ENCODE peak calls at places on chromosomes 16 and 17, in nine cellular contexts. S is ovary, E is Peyer's patch, Y is heart left ventricle, H is tibial nerve, K is transverse colon, Z is A549, T is adrenal gland, B is H1. M is an unnamed sample.

GRCh38 chr16:21184834-21185233 is 26.4 kb downstream of the LDAF1 start:
- DNase-seq in S (no peak), E (no peak), Y (no peak), H (no peak), K (no peak), Z (no peak), T (no peak), B (no peak), M (no peak)

GRCh38 chr17:17538417-17539391 is 42.5 kb upstream of the RASD1 start:
- DNase-seq in S (no peak), E (peak; percentile 67), Y (peak; percentile 3), H (no peak), K (peak; percentile 65), Z (peak; percentile 82), T (no peak), B (no peak), M (no peak)

GRCh38 chr16:13902677-13903076 is 17.3 kb upstream of the ERCC4 start:
- DNase-seq in S (no peak), E (no peak), Y (no peak), H (no peak), K (no peak), Z (no peak), T (no peak), B (no peak), M (no peak)

GRCh38 chr17:57954421-57955182 is 610 bp downstream of the CUEDC1 start:
- DNase-seq in S (peak; percentile 77), E (no peak), Y (peak; percentile 94), H (peak; percentile 63), K (peak; percentile 66), Z (peak; percentile 90), T (peak; percentile 69), B (no peak), M (peak; percentile 70)

GRCh38 chr17:8470447-8471047 is 34.9 kb downstream of the NDEL1 start:
- DNase-seq in S (peak; percentile 89), E (peak; percentile 46), Y (peak; percentile 70), H (no peak), K (no peak), Z (no peak), T (peak; percentile 96), B (no peak), M (peak; percentile 89)

GRCh38 chr17:80892019-80892855 is 99.4 kb upstream of the CHMP6 start:
- DNase-seq in S (peak; percentile 89), E (peak; percentile 73), Y (peak; percentile 80), H (no peak), K (peak; percentile 23), Z (peak; percentile 97), T (peak; percentile 95), B (no peak), M (peak; percentile 77)

GRCh38 chr16:642189-643049 is 791 bp downstream of the MCRIP2 start:
- DNase-seq in S (peak; percentile 85), E (peak; percentile 87), Y (peak; percentile 81), H (no peak), K (peak; percentile 86), Z (no peak), T (peak; percentile 79), B (no peak), M (no peak)

GRCh38 chr17:55527520-55528118 is 16.4 kb upstream of the SMIM36 start:
- DNase-seq in S (peak; percentile 46), E (no peak), Y (no peak), H (no peak), K (no peak), Z (peak; percentile 50), T (peak; percentile 25), B (no peak), M (peak; percentile 20)

GRCh38 chr16:28210264-28210663 is 1.5 kb downstream of the XPO6 start:
- DNase-seq in S (no peak), E (no peak), Y (no peak), H (no peak), K (no peak), Z (no peak), T (no peak), B (no peak), M (no peak)

DNA sequence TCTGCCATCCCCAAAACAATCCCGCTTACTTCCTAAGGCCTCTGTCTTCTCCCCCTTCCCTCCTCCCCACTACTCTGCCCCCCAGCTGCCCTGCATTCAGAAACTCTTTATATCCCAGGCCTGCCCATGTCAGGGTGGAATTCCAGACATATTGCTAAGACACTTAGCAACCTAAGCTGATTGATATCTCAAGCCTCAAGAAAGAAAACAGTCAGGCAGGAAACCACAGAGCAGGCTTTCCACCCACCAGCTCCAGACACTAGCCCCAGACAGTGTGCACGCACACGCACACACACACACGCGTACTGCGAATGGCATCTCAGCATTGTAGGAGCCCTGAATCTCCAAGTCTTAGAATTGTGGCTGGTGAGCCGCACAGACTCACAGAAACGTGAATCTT is 8.9 kb upstream of the LPCAT2 start:
- DNase-seq in S (no peak), E (no peak), Y (no peak), H (no peak), K (no peak), Z (no peak), T (peak; percentile 12), B (no peak), M (peak; percentile 77)
- TF ChIP-seq POLR2A in S (no peak), E (no peak), Y (no peak), H (no peak), K (no peak), Z (no peak), T (no peak), B (no peak), M (no peak)

GRCh38 chr17:16001498-16001897 is 1.9 kb downstream of the TTC19 start:
- DNase-seq in S (no peak), E (no peak), Y (no peak), H (no peak), K (no peak), Z (no peak), T (no peak), B (no peak), M (no peak)
- TF ChIP-seq CTCF in S (no peak), E (no peak), Y (no peak), H (no peak), K (no peak), Z (no peak), T (no peak), B (no peak), M (no peak)

DNA sequence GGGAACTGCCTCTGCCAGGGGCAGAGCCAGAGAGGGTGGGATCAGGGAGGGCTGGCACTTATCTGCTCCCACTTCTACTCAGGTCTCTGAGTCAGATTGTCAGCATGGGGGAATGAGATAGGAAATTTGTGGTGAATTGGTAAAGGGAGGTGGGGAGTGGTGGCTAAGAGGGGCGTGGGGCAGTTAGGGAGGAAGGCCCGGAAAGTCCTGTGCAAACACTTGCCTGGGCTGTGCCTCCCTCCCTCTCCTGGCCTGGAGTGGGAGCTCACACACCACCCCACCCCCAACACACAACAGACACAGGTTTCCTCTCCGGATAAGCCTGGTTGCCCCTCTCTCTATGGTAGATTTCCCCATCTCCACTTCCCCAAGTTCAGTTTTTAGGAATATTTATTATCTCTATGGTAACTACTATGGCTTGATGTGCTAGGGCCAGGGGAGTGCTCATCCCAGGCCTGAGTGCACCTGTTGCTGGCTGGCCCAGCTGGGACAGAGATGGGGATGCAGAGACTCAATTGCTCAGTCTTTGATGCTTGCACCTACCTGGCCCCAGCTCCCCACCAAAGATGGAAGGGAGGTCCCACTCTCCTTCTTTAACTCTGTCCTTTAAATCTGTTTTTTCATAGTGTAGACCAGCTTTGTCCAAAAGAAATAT is 2.7 kb downstream of the SPNS2 start:
- DNase-seq in S (no peak), E (no peak), Y (no peak), H (no peak), K (no peak), Z (no peak), T (no peak), B (no peak), M (no peak)
- H3K4me3 ChIP-seq in S (no peak overlapping the region), E (no peak overlapping the region), Y (peak overlapping the region; percentile 62), H (no peak overlapping the region), K (no peak overlapping the region), Z (no peak overlapping the region), T (no peak overlapping the region), B (no peak overlapping the region), M (no peak overlapping the region)

GRCh38 chr16:29807426-29808218 is 1.3 kb downstream of the MAZ start:
- DNase-seq in S (peak; percentile 89), E (peak; percentile 94), Y (peak; percentile 93), H (peak; percentile 79), K (peak; percentile 93), Z (no peak), T (peak; percentile 94), B (no peak), M (peak; percentile 90)

GRCh38 chr16:29810699-29811169 is 1.3 kb upstream of the PRRT2 start:
- DNase-seq in S (no peak), E (no peak), Y (peak; percentile 43), H (no peak), K (no peak), Z (no peak), T (peak; percentile 36), B (no peak), M (no peak)

GRCh38 chr16:29809850-29810698 is 1.9 kb upstream of the PRRT2 start:
- DNase-seq in S (peak; percentile 55), E (no peak), Y (no peak), H (no peak), K (no peak), Z (no peak), T (peak; percentile 42), B (no peak), M (no peak)

GRCh38 chr16:29808219-29808900 is 2.0 kb downstream of the MAZ start:
- DNase-seq in S (peak; percentile 61), E (no peak), Y (peak; percentile 52), H (no peak), K (no peak), Z (no peak), T (peak; percentile 53), B (no peak), M (no peak)

GRCh38 chr16:29809031-29809747 is 2.8 kb upstream of the PRRT2 start:
- DNase-seq in S (peak; percentile 59), E (no peak), Y (no peak), H (no peak), K (no peak), Z (no peak), T (peak; percentile 41), B (no peak), M (no peak)
- TF ChIP-seq POLR2A in S (no peak), E (no peak), Y (no peak), H (no peak), K (no peak), Z (no peak), T (no peak), B (peak; percentile 24), M (no peak)

GRCh38 chr17:82679586-82680465 is 18.7 kb downstream of the RAB40B start:
- DNase-seq in S (no peak), E (no peak), Y (no peak), H (no peak), K (peak; percentile 68), Z (no peak), T (no peak), B (no peak), M (no peak)
- TF ChIP-seq CTCF in S (no peak), E (no peak), Y (no peak), H (no peak), K (peak; percentile 48), Z (no peak), T (no peak), B (peak; percentile 70), M (no peak)